ENCODE peak calls at places on chromosome 1, in nine cellular contexts. X is GM10248, D is AG04450, C is PC-9, S is IMR-90, V is nephron progenitor cell, M is MM.1S, L is fibroblast of lung, U is spleen. Y is an unnamed sample.

GRCh38 chr1:152741656-152742055 is 16.2 kb upstream of the KPRP start:
- DNase-seq in X (no peak), D (no peak), C (no peak), S (no peak), V (no peak), M (no peak), L (no peak), U (no peak), Y (no peak)

GRCh38 chr1:37315236-37315870 is 159.0 kb upstream of the ZC3H12A start:
- DNase-seq in X (no peak), D (no peak), C (no peak), S (no peak), V (no peak), M (no peak), L (no peak), U (no peak), Y (no peak)

GRCh38 chr1:110384581-110385321 is 6.1 kb downstream of the SLC16A4 start:
- DNase-seq in X (peak), D (no peak), C (no peak), S (no peak), V (no peak), M (no peak), L (no peak), U (peak), Y (no peak)

GRCh38 chr1:20726932-20727745 is 5.4 kb downstream of the SH2D5 start:
- DNase-seq in X (no peak), D (no peak), C (no peak), S (no peak), V (no peak), M (no peak), L (no peak), U (no peak), Y (peak)

GRCh38 chr1:2135425-2135824 is 59.1 kb downstream of the FAAP20 start:
- DNase-seq in X (no peak), D (no peak), C (peak), S (peak), V (peak), M (no peak), L (peak), U (peak), Y (peak)

GRCh38 chr1:38068220-38068979 is 21.8 kb upstream of the POU3F1 start:
- DNase-seq in X (no peak), D (no peak), C (no peak), S (no peak), V (no peak), M (no peak), L (no peak), U (no peak), Y (no peak)

GRCh38 chr1:44072204-44072603 is 40.9 kb upstream of the SLC6A9 start:
- DNase-seq in X (no peak), D (peak), C (no peak), S (peak), V (no peak), M (no peak), L (peak), U (no peak), Y (no peak)

GRCh38 chr1:27233677-27234053 is 767 bp upstream of the WDTC1 start:
- DNase-seq in X (no peak), D (no peak), C (no peak), S (no peak), V (no peak), M (no peak), L (no peak), U (no peak), Y (no peak)

GRCh38 chr1:21680918-21681317 is 11.8 kb upstream of the RAP1GAP start:
- DNase-seq in X (no peak), D (no peak), C (no peak), S (peak), V (no peak), M (no peak), L (no peak), U (no peak), Y (no peak)

GRCh38 chr1:81936838-81937237 is 136.1 kb downstream of the ADGRL2 start:
- DNase-seq in X (no peak), D (no peak), C (no peak), S (no peak), V (no peak), M (no peak), L (no peak), U (no peak), Y (no peak)

GRCh38 chr1:28518745-28519341 is 13.0 kb downstream of the RCC1 start:
- DNase-seq in X (peak), D (no peak), C (no peak), S (no peak), V (no peak), M (peak), L (peak), U (no peak), Y (no peak)

GRCh38 chr1:247243738-247244137 is 12.1 kb upstream of the VN1R5 start:
- DNase-seq in X (no peak), D (no peak), C (no peak), S (no peak), V (no peak), M (no peak), L (no peak), U (no peak), Y (no peak)

GRCh38 chr1:248688527-248689298 is 13.9 kb downstream of the OR14I1 start:
- DNase-seq in X (peak), D (no peak), C (no peak), S (no peak), V (no peak), M (no peak), L (no peak), U (no peak), Y (no peak)

GRCh38 chr1:118077331-118078055 is 107.5 kb downstream of the SPAG17 start:
- DNase-seq in X (no peak), D (peak), C (peak), S (peak), V (no peak), M (peak), L (peak), U (no peak), Y (no peak)

GRCh38 chr1:156627313-156627880 is 8.2 kb downstream of the HAPLN2 start:
- DNase-seq in X (peak), D (no peak), C (peak), S (peak), V (peak), M (peak), L (peak), U (no peak), Y (no peak)

DNA sequence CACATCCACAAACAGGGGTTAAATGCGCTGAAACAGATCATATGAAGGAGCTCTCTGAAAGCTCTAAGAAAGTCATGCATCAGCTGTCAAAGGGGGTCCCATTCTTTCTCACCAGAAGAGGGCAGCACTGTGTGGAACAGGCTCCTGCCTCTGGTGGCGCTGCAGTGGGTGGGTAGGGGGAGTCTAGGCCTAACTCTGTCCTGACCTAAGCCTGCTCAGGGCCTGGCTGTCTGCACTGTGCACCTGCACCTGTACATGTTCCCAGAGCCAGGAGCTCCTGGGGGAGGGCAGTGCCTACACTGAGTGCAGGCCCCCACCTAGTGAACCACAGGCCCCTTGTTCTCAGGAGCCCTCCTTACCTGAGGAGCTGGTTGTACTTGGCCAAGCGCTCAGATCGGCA is 16.0 kb downstream of the ENO1 start:
- DNase-seq in X (no peak), D (no peak), C (no peak), S (no peak), V (peak), M (no peak), L (no peak), U (no peak), Y (no peak)
- TF ChIP-seq CTCF in X (peak), D (peak), C (peak), S (peak), V (peak), M (peak), L (peak), U (no peak), Y (peak)

GRCh38 chr1:925532-926421 is 2.1 kb downstream of the SAMD11 start:
- DNase-seq in X (no peak), D (no peak), C (no peak), S (peak), V (peak), M (no peak), L (peak), U (no peak), Y (no peak)

GRCh38 chr1:923131-923990 is at the start of gene SAMD11:
- DNase-seq in X (no peak), D (peak), C (peak), S (peak), V (peak), M (peak), L (peak), U (peak), Y (peak)

GRCh38 chr1:927234-927633 is 3.5 kb downstream of the SAMD11 start:
- DNase-seq in X (no peak), D (no peak), C (no peak), S (no peak), V (no peak), M (no peak), L (no peak), U (no peak), Y (no peak)

GRCh38 chr1:923991-924618 is 382 bp downstream of the SAMD11 start:
- DNase-seq in X (no peak), D (no peak), C (no peak), S (no peak), V (no peak), M (no peak), L (no peak), U (no peak), Y (no peak)

GRCh38 chr1:924619-925323 is 1.0 kb downstream of the SAMD11 start:
- DNase-seq in X (no peak), D (no peak), C (no peak), S (peak), V (peak), M (no peak), L (peak), U (no peak), Y (no peak)
- TF ChIP-seq CTCF in X (no peak), D (no peak), C (no peak), S (peak), V (no peak), M (no peak), L (no peak), U (no peak), Y (no peak)

GRCh38 chr1:167881069-167881468 is 32.9 kb downstream of the ADCY10 start:
- DNase-seq in X (no peak), D (no peak), C (no peak), S (peak), V (no peak), M (no peak), L (peak), U (no peak), Y (no peak)
- TF ChIP-seq CTCF in X (no peak), D (no peak), C (no peak), S (no peak), V (no peak), M (no peak), L (no peak), U (no peak), Y (no peak)

DNA sequence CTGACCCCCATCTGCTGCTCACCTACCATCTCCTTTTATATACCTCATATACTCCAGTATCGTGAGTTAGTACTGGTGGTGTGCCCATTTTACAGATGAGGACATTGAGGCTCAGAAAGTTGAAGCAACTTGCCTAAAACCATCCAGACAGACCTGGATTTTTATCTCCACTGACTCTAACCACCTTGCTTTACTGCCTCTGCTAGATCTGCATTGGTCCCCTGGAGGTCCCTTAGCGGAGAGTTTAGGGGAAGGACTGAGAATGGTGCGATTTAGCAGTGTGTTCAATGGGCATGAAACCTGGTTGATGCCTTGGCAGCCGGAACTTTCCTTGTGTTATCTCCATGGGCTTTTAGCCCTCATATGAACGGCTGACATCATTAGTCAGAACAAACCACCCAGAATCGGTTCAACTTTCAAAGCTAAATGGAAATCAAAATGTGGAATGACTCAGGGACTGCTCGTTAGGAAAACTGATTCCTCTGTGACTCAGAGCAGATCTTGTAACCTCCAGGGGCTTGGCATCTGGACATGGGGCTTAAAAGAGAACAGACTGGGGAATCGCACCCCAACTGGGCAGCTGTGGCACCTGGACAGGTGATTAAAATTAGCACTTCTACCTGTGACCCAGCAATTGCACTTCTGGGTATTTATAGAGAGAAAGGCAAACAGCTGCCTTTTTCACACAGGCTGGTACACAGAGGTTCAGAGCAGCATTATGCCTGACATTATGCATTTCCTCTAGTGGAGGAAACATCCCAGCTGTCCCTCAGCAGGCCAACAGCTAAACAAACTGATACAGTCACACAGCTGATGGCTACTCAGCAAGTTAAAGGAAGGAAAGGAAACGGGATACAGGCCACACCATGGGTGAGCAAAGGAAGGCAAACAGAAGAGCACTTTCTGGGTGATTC is 25.3 kb downstream of the TMEM51 start:
- DNase-seq in X (no peak), D (peak), C (peak), S (peak), V (no peak), M (peak), L (peak), U (no peak), Y (no peak)
- TF ChIP-seq CTCF in X (no peak), D (no peak), C (no peak), S (no peak), V (no peak), M (no peak), L (no peak), U (no peak), Y (no peak)

GRCh38 chr1:46005594-46005993 is 126.8 kb downstream of the PIK3R3 start:
- DNase-seq in X (no peak), D (no peak), C (no peak), S (no peak), V (no peak), M (no peak), L (no peak), U (no peak), Y (no peak)
- TF ChIP-seq CTCF in X (no peak), D (no peak), C (no peak), S (no peak), V (no peak), M (no peak), L (no peak), U (no peak), Y (no peak)

GRCh38 chr1:223504741-223505140 is 111.5 kb downstream of the CCDC185 start:
- DNase-seq in X (no peak), D (peak), C (no peak), S (peak), V (no peak), M (no peak), L (peak), U (no peak), Y (no peak)
- TF ChIP-seq CTCF in X (no peak), D (no peak), C (no peak), S (no peak), V (no peak), M (no peak), L (no peak), U (no peak), Y (no peak)

Y was measured in osteocyte.